ENCODE peak calls at places on chromosome 13, in eight cellular contexts. One of them, this sample, is unnamed.

GRCh38 chr13:106484755-106485193 is 50.7 kb downstream of the EFNB2 start:
- DNase-seq in H1: no peak
- DNase-seq in ovary: peak; percentile 14
- DNase-seq in suprapubic skin: no peak
- DNase-seq in sigmoid colon: peak; percentile 85
- DNase-seq in stomach: no peak
- DNase-seq in tibial nerve: no peak
- DNase-seq in upper lobe of left lung: no peak
- DNase-seq in this sample: no peak

GRCh38 chr13:83065136-83065535 is 817.1 kb downstream of the SLITRK1 start:
- DNase-seq in tibial nerve: peak; percentile 31
- DNase-seq in sigmoid colon: peak; percentile 93
- DNase-seq in stomach: no peak
- DNase-seq in H1: no peak
- DNase-seq in ovary: peak; percentile 8
- DNase-seq in upper lobe of left lung: no peak
- DNase-seq in suprapubic skin: no peak
- DNase-seq in this sample: no peak

GRCh38 chr13:40346592-40346991 is 319.8 kb downstream of the FOXO1 start:
- DNase-seq in stomach: no peak
- DNase-seq in sigmoid colon: no peak
- DNase-seq in ovary: no peak
- DNase-seq in suprapubic skin: no peak
- DNase-seq in H1: no peak
- DNase-seq in upper lobe of left lung: no peak
- DNase-seq in tibial nerve: no peak
- DNase-seq in this sample: no peak

GRCh38 chr13:90868321-90868920 is 479.1 kb upstream of the MIR17HG start:
- DNase-seq in ovary: no peak
- DNase-seq in H1: no peak
- DNase-seq in tibial nerve: no peak
- DNase-seq in suprapubic skin: no peak
- DNase-seq in stomach: no peak
- DNase-seq in upper lobe of left lung: no peak
- DNase-seq in sigmoid colon: no peak
- DNase-seq in this sample: no peak

GRCh38 chr13:95360052-95360451 is 58.8 kb upstream of the ABCC4 start:
- DNase-seq in sigmoid colon: peak; percentile 9
- DNase-seq in suprapubic skin: no peak
- DNase-seq in H1: no peak
- DNase-seq in stomach: no peak
- DNase-seq in upper lobe of left lung: no peak
- DNase-seq in ovary: no peak
- DNase-seq in tibial nerve: no peak
- DNase-seq in this sample: no peak

GRCh38 chr13:28026508-28026907 is 38.0 kb upstream of the URAD start:
- DNase-seq in sigmoid colon: no peak
- DNase-seq in tibial nerve: no peak
- DNase-seq in ovary: no peak
- DNase-seq in upper lobe of left lung: no peak
- DNase-seq in stomach: no peak
- DNase-seq in H1: no peak
- DNase-seq in suprapubic skin: no peak
- DNase-seq in this sample: no peak

GRCh38 chr13:113401452-113402415 is 37.8 kb upstream of the GRTP1 start:
- DNase-seq in H1: no peak
- DNase-seq in suprapubic skin: peak; percentile 69
- DNase-seq in tibial nerve: no peak
- DNase-seq in upper lobe of left lung: no peak
- DNase-seq in stomach: no peak
- DNase-seq in ovary: no peak
- DNase-seq in sigmoid colon: peak; percentile 52
- DNase-seq in this sample: no peak

GRCh38 chr13:98328511-98328910 is 151.4 kb upstream of the RNF113B start:
- DNase-seq in ovary: no peak
- DNase-seq in tibial nerve: no peak
- DNase-seq in stomach: no peak
- DNase-seq in sigmoid colon: no peak
- DNase-seq in suprapubic skin: no peak
- DNase-seq in upper lobe of left lung: no peak
- DNase-seq in H1: no peak
- DNase-seq in this sample: no peak

GRCh38 chr13:106905380-106906259 is 337.7 kb upstream of the ARGLU1 start:
- DNase-seq in upper lobe of left lung: no peak
- DNase-seq in suprapubic skin: no peak
- DNase-seq in tibial nerve: no peak
- DNase-seq in sigmoid colon: no peak
- DNase-seq in stomach: no peak
- DNase-seq in H1: no peak
- DNase-seq in ovary: no peak
- DNase-seq in this sample: no peak

GRCh38 chr13:50366488-50367174 is 351.4 kb downstream of the KCNRG start:
- DNase-seq in upper lobe of left lung: no peak
- DNase-seq in H1: no peak
- DNase-seq in sigmoid colon: no peak
- DNase-seq in suprapubic skin: no peak
- DNase-seq in tibial nerve: no peak
- DNase-seq in ovary: no peak
- DNase-seq in stomach: no peak
- DNase-seq in this sample: no peak

GRCh38 chr13:50361282-50361681 is 346.0 kb downstream of the KCNRG start:
- DNase-seq in upper lobe of left lung: no peak
- DNase-seq in tibial nerve: no peak
- DNase-seq in stomach: no peak
- DNase-seq in suprapubic skin: no peak
- DNase-seq in H1: no peak
- DNase-seq in sigmoid colon: no peak
- DNase-seq in ovary: no peak
- DNase-seq in this sample: no peak

GRCh38 chr13:50365300-50365682 is 350.0 kb downstream of the KCNRG start:
- DNase-seq in H1: no peak
- DNase-seq in suprapubic skin: no peak
- DNase-seq in stomach: no peak
- DNase-seq in ovary: no peak
- DNase-seq in sigmoid colon: no peak
- DNase-seq in upper lobe of left lung: peak; percentile 38
- DNase-seq in tibial nerve: no peak
- DNase-seq in this sample: no peak

GRCh38 chr13:50369646-50370045 is 354.4 kb downstream of the KCNRG start:
- DNase-seq in stomach: no peak
- DNase-seq in sigmoid colon: no peak
- DNase-seq in H1: no peak
- DNase-seq in upper lobe of left lung: no peak
- DNase-seq in ovary: no peak
- DNase-seq in suprapubic skin: no peak
- DNase-seq in tibial nerve: no peak
- DNase-seq in this sample: no peak

DNA sequence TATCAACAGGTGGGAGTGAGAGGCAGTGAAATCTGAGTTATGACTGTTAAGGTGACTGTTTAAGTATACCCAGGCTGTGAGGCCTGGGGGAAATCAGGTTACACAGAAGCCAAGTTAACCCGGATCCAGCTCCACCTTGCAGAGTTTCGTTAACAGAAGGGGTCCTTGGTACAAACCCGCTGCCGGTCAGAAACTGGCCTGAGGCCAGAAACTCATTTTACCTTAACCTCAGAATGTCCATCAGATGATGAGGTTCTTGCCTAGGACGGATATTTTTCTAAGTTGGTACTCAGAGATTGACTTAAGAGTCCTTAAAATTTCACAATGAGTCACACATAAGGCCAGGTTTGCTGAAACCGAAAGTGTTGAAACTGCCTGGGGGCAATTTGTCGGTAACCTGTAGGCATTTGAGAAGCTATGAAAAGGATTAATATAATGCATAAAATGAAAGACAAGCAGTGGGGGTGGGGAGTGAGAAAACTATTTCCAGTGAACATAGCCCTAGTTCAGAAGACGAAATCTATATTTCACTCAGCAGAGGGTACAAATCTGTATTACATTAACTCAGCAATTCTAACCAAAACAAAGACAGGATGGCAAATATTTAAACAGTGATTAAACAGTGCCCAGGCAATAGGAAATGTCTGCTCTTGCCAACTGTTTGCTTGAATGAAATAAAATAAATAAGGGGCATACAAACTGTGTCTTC is 350.6 kb downstream of the KCNRG start:
- DNase-seq in stomach: no peak
- DNase-seq in ovary: no peak
- DNase-seq in tibial nerve: no peak
- DNase-seq in sigmoid colon: no peak
- DNase-seq in suprapubic skin: no peak
- DNase-seq in H1: no peak
- DNase-seq in upper lobe of left lung: peak; percentile 66
- DNase-seq in this sample: no peak
- TF ChIP-seq EP300 in stomach: no peak
- TF ChIP-seq EP300 in ovary: no peak
- TF ChIP-seq EP300 in tibial nerve: no peak
- TF ChIP-seq EP300 in sigmoid colon: no peak
- TF ChIP-seq EP300 in suprapubic skin: no peak
- TF ChIP-seq EP300 in H1: no peak
- TF ChIP-seq EP300 in upper lobe of left lung: peak; percentile 43
- TF ChIP-seq EP300 in this sample: no peak

DNA sequence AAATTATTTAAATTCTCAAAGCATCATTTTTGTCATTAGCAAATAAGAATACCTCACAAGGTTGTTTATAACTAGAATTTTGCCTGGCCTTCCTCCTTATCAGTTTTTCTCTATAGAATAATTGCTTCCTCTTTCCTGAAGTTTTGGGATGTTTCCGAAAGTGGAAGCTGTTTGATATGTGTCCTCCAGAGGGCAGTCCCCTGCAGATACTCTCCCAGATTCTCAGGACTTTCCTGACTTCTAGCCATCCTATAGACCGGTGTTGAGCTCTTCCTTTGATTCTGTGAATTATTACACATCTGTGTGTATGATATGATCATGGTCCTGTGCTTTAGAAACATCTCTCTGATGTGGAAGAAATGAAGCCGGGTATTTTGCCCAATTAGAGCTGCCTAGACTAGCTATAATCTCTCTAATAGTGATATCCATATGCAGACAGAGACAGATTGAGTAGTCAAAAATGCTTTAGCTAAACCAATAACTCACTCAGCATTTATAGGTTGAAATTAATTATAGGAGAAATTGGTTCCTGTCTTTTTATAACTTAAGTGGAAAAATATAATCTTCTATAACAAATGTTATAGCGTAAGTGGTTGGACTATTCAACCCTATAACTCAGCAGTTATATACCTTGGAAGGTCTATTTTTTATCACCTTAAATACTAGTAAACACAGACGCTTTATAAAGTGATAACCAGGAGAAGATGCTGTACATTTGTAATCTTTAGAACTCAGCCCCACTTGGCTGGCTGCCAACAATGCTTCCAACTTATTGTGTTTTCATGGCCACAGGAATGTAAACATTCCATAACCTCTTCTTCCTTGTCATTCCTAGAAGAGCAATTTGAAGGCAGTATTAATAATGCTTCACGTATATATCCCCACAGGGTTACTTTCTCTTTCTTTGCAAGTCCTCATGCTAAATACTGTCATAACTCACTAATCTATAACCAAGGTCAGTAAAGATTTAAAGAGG is 201.0 kb upstream of the RXFP2 start:
- DNase-seq in H1: no peak
- DNase-seq in tibial nerve: no peak
- DNase-seq in stomach: peak; percentile 29
- DNase-seq in suprapubic skin: no peak
- DNase-seq in upper lobe of left lung: no peak
- DNase-seq in sigmoid colon: no peak
- DNase-seq in ovary: no peak
- DNase-seq in this sample: no peak
- TF ChIP-seq EP300 in H1: no peak
- TF ChIP-seq EP300 in tibial nerve: no peak
- TF ChIP-seq EP300 in stomach: no peak
- TF ChIP-seq EP300 in suprapubic skin: no peak
- TF ChIP-seq EP300 in upper lobe of left lung: no peak
- TF ChIP-seq EP300 in sigmoid colon: no peak
- TF ChIP-seq EP300 in ovary: no peak
- TF ChIP-seq EP300 in this sample: no peak

GRCh38 chr13:43730642-43731041 is 56.1 kb downstream of the ENOX1 start:
- DNase-seq in suprapubic skin: no peak
- DNase-seq in sigmoid colon: peak; percentile 84
- DNase-seq in H1: no peak
- DNase-seq in upper lobe of left lung: no peak
- DNase-seq in ovary: no peak
- DNase-seq in stomach: no peak
- DNase-seq in tibial nerve: no peak
- DNase-seq in this sample: no peak
- TF ChIP-seq EP300 in suprapubic skin: no peak
- TF ChIP-seq EP300 in sigmoid colon: no peak
- TF ChIP-seq EP300 in H1: no peak
- TF ChIP-seq EP300 in upper lobe of left lung: no peak
- TF ChIP-seq EP300 in ovary: no peak
- TF ChIP-seq EP300 in stomach: no peak
- TF ChIP-seq EP300 in tibial nerve: no peak
- TF ChIP-seq EP300 in this sample: no peak

DNA sequence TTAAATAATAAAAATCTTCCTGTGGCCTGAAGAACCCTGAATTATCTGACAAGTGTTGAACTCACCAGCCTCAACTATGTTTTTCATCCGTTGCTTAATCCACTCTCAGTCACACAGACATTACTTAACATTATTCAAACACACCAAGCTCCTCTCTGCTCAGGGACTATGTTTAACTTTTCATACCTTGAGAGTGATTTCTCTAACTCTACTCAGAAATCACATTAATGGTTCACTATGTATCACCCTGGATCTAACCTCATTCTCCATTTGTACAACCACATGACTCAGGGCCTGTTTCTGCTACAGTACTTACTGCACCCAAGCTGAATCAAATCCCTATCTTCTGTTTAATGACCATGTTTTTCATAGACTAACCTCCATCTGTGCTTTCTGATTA is 553.8 kb upstream of the PRR20A start:
- DNase-seq in H1: no peak
- DNase-seq in tibial nerve: no peak
- DNase-seq in ovary: no peak
- DNase-seq in sigmoid colon: no peak
- DNase-seq in suprapubic skin: no peak
- DNase-seq in upper lobe of left lung: no peak
- DNase-seq in stomach: no peak
- DNase-seq in this sample: no peak
- TF ChIP-seq EP300 in H1: no peak
- TF ChIP-seq EP300 in tibial nerve: no peak
- TF ChIP-seq EP300 in ovary: no peak
- TF ChIP-seq EP300 in sigmoid colon: no peak
- TF ChIP-seq EP300 in suprapubic skin: no peak
- TF ChIP-seq EP300 in upper lobe of left lung: no peak
- TF ChIP-seq EP300 in stomach: no peak
- TF ChIP-seq EP300 in this sample: no peak

DNA sequence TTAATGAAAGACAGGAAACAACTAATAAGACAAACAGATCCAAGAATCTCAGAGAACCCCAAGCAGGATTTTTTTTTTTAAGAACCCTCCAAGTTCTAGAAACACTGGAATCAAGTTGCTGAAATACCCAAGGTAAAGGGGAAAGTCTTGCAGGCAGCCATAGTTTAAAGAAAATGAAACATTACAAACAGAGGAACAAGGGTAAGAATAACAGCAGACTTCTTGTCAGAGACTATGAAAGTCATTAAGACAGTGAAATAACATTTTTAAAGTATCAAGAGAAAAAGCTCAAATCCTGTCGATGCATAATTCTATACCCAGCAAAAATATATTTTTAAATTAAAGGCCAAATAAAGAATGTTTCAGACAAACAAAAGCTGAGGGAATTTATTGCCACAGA is 67.1 kb downstream of the WASF3 start:
- DNase-seq in upper lobe of left lung: no peak
- DNase-seq in tibial nerve: no peak
- DNase-seq in suprapubic skin: no peak
- DNase-seq in sigmoid colon: no peak
- DNase-seq in H1: no peak
- DNase-seq in stomach: no peak
- DNase-seq in ovary: no peak
- DNase-seq in this sample: no peak
- TF ChIP-seq EP300 in upper lobe of left lung: no peak
- TF ChIP-seq EP300 in tibial nerve: no peak
- TF ChIP-seq EP300 in suprapubic skin: no peak
- TF ChIP-seq EP300 in sigmoid colon: no peak
- TF ChIP-seq EP300 in H1: no peak
- TF ChIP-seq EP300 in stomach: no peak
- TF ChIP-seq EP300 in ovary: no peak
- TF ChIP-seq EP300 in this sample: no peak

This sample was measured in A549.